ENCODE peak calls at places on chromosomes 13 and 19, in seven cellular contexts. One of them, this sample, is unnamed.

GRCh38 chr13:89066868-89067466 is 1395.8 kb downstream of the SLITRK5 start:
- DNase-seq in PC-3: peak; percentile 68
- DNase-seq in heart right ventricle: no peak
- DNase-seq in endodermal cell: peak; percentile 61
- DNase-seq in body of pancreas: peak; percentile 46
- DNase-seq in transverse colon: peak; percentile 12
- DNase-seq in right lobe of liver: no peak
- DNase-seq in this sample: no peak

GRCh38 chr13:45718063-45718462 is 15.9 kb downstream of the CBY2 start:
- DNase-seq in right lobe of liver: no peak
- DNase-seq in endodermal cell: peak; percentile 59
- DNase-seq in transverse colon: no peak
- DNase-seq in body of pancreas: peak; percentile 5
- DNase-seq in heart right ventricle: no peak
- DNase-seq in PC-3: peak; percentile 41
- DNase-seq in this sample: no peak

GRCh38 chr13:106851251-106851650 is 283.3 kb upstream of the ARGLU1 start:
- DNase-seq in heart right ventricle: no peak
- DNase-seq in right lobe of liver: no peak
- DNase-seq in endodermal cell: no peak
- DNase-seq in transverse colon: no peak
- DNase-seq in PC-3: peak; percentile 57
- DNase-seq in body of pancreas: no peak
- DNase-seq in this sample: no peak

GRCh38 chr13:83184819-83185218 is 697.5 kb downstream of the SLITRK1 start:
- DNase-seq in body of pancreas: no peak
- DNase-seq in PC-3: no peak
- DNase-seq in heart right ventricle: no peak
- DNase-seq in transverse colon: no peak
- DNase-seq in right lobe of liver: no peak
- DNase-seq in endodermal cell: no peak
- DNase-seq in this sample: no peak

GRCh38 chr13:46062190-46062589 is 9.6 kb upstream of the ZC3H13 start:
- DNase-seq in PC-3: peak; percentile 71
- DNase-seq in endodermal cell: no peak
- DNase-seq in transverse colon: no peak
- DNase-seq in right lobe of liver: no peak
- DNase-seq in heart right ventricle: no peak
- DNase-seq in body of pancreas: no peak
- DNase-seq in this sample: no peak

GRCh38 chr19:16825312-16826168 is 3.7 kb upstream of the SIN3B start:
- DNase-seq in right lobe of liver: no peak
- DNase-seq in body of pancreas: peak; percentile 58
- DNase-seq in heart right ventricle: peak; percentile 70
- DNase-seq in endodermal cell: peak; percentile 86
- DNase-seq in PC-3: no peak
- DNase-seq in transverse colon: peak; percentile 39
- DNase-seq in this sample: peak; percentile 70

GRCh38 chr19:35476149-35476548 is 14.1 kb downstream of the KRTDAP start:
- DNase-seq in body of pancreas: no peak
- DNase-seq in heart right ventricle: no peak
- DNase-seq in PC-3: no peak
- DNase-seq in endodermal cell: peak; percentile 83
- DNase-seq in right lobe of liver: no peak
- DNase-seq in transverse colon: no peak
- DNase-seq in this sample: no peak

GRCh38 chr13:114102521-114103288 is 29.7 kb downstream of the RASA3 start:
- DNase-seq in heart right ventricle: no peak
- DNase-seq in transverse colon: peak; percentile 6
- DNase-seq in right lobe of liver: peak; percentile 48
- DNase-seq in endodermal cell: peak; percentile 48
- DNase-seq in PC-3: no peak
- DNase-seq in body of pancreas: no peak
- DNase-seq in this sample: peak; percentile 60

GRCh38 chr19:16436780-16437179 is 35.0 kb downstream of the EPS15L1 start:
- DNase-seq in body of pancreas: no peak
- DNase-seq in right lobe of liver: no peak
- DNase-seq in PC-3: no peak
- DNase-seq in endodermal cell: no peak
- DNase-seq in transverse colon: no peak
- DNase-seq in heart right ventricle: no peak
- DNase-seq in this sample: no peak

GRCh38 chr13:97030705-97031452 is 36.6 kb upstream of the OXGR1 start:
- DNase-seq in endodermal cell: no peak
- DNase-seq in PC-3: peak; percentile 60
- DNase-seq in transverse colon: no peak
- DNase-seq in heart right ventricle: no peak
- DNase-seq in right lobe of liver: no peak
- DNase-seq in body of pancreas: no peak
- DNase-seq in this sample: no peak

GRCh38 chr13:85093808-85094207 is 705.4 kb downstream of the SLITRK6 start:
- DNase-seq in body of pancreas: no peak
- DNase-seq in PC-3: peak; percentile 29
- DNase-seq in transverse colon: no peak
- DNase-seq in right lobe of liver: no peak
- DNase-seq in endodermal cell: peak; percentile 44
- DNase-seq in heart right ventricle: no peak
- DNase-seq in this sample: no peak

GRCh38 chr13:49627831-49628652 is at the start of gene ARL11:
- DNase-seq in endodermal cell: peak; percentile 93
- DNase-seq in right lobe of liver: peak; percentile 78
- DNase-seq in heart right ventricle: peak; percentile 43
- DNase-seq in PC-3: no peak
- DNase-seq in transverse colon: peak; percentile 80
- DNase-seq in body of pancreas: peak; percentile 65
- DNase-seq in this sample: peak; percentile 47

GRCh38 chr19:54449701-54450069 is 686 bp downstream of the LENG8 start:
- DNase-seq in body of pancreas: no peak
- DNase-seq in right lobe of liver: no peak
- DNase-seq in heart right ventricle: no peak
- DNase-seq in endodermal cell: no peak
- DNase-seq in PC-3: no peak
- DNase-seq in transverse colon: no peak
- DNase-seq in this sample: no peak

GRCh38 chr19:19062454-19063182 is 1.2 kb upstream of the SLC25A42 start:
- DNase-seq in endodermal cell: no peak
- DNase-seq in heart right ventricle: no peak
- DNase-seq in transverse colon: no peak
- DNase-seq in right lobe of liver: no peak
- DNase-seq in PC-3: peak; percentile 75
- DNase-seq in body of pancreas: no peak
- DNase-seq in this sample: no peak

GRCh38 chr13:59464926-59465325 is 698.8 kb downstream of the DIAPH3 start:
- DNase-seq in transverse colon: no peak
- DNase-seq in heart right ventricle: no peak
- DNase-seq in PC-3: peak; percentile 3
- DNase-seq in endodermal cell: no peak
- DNase-seq in right lobe of liver: no peak
- DNase-seq in body of pancreas: no peak
- DNase-seq in this sample: no peak

GRCh38 chr19:3387645-3388589 is 21.5 kb downstream of the NFIC start:
- DNase-seq in endodermal cell: no peak
- DNase-seq in transverse colon: peak; percentile 89
- DNase-seq in body of pancreas: peak; percentile 95
- DNase-seq in heart right ventricle: peak; percentile 79
- DNase-seq in PC-3: no peak
- DNase-seq in right lobe of liver: peak; percentile 98
- DNase-seq in this sample: peak; percentile 92

GRCh38 chr13:60229708-60230272 is 66.1 kb upstream of the DIAPH3 start:
- DNase-seq in right lobe of liver: no peak
- DNase-seq in body of pancreas: no peak
- DNase-seq in transverse colon: no peak
- DNase-seq in heart right ventricle: no peak
- DNase-seq in PC-3: no peak
- DNase-seq in endodermal cell: no peak
- DNase-seq in this sample: no peak

GRCh38 chr13:51002736-51003135 is 93.1 kb downstream of the RNASEH2B start:
- DNase-seq in PC-3: no peak
- DNase-seq in body of pancreas: no peak
- DNase-seq in transverse colon: no peak
- DNase-seq in endodermal cell: no peak
- DNase-seq in right lobe of liver: no peak
- DNase-seq in heart right ventricle: no peak
- DNase-seq in this sample: no peak

GRCh38 chr19:14722127-14722526 is 32.3 kb downstream of the ZNF333 start:
- DNase-seq in endodermal cell: peak; percentile 9
- DNase-seq in right lobe of liver: no peak
- DNase-seq in PC-3: no peak
- DNase-seq in transverse colon: no peak
- DNase-seq in body of pancreas: no peak
- DNase-seq in heart right ventricle: no peak
- DNase-seq in this sample: no peak

GRCh38 chr19:14715841-14716240 is 26.0 kb downstream of the ZNF333 start:
- DNase-seq in transverse colon: no peak
- DNase-seq in heart right ventricle: no peak
- DNase-seq in PC-3: no peak
- DNase-seq in right lobe of liver: no peak
- DNase-seq in endodermal cell: peak; percentile 16
- DNase-seq in body of pancreas: no peak
- DNase-seq in this sample: no peak

GRCh38 chr19:14719162-14719561 is 29.3 kb downstream of the ZNF333 start:
- DNase-seq in transverse colon: no peak
- DNase-seq in PC-3: no peak
- DNase-seq in heart right ventricle: no peak
- DNase-seq in endodermal cell: no peak
- DNase-seq in right lobe of liver: no peak
- DNase-seq in body of pancreas: no peak
- DNase-seq in this sample: no peak

GRCh38 chr19:14718522-14719113 is 28.8 kb downstream of the ZNF333 start:
- DNase-seq in transverse colon: no peak
- DNase-seq in PC-3: no peak
- DNase-seq in heart right ventricle: no peak
- DNase-seq in right lobe of liver: no peak
- DNase-seq in endodermal cell: peak; percentile 23
- DNase-seq in body of pancreas: no peak
- DNase-seq in this sample: no peak
- H3K36me3 ChIP-seq in transverse colon: peaks cover 71% of the 10 kb centered on the region
- H3K36me3 ChIP-seq in PC-3: peaks cover 39% of the 10 kb centered on the region
- H3K36me3 ChIP-seq in heart right ventricle: peaks cover 32% of the 10 kb centered on the region
- H3K36me3 ChIP-seq in right lobe of liver: no peaks in the 10 kb centered on the region
- H3K36me3 ChIP-seq in endodermal cell: peaks cover 47% of the 10 kb centered on the region
- H3K36me3 ChIP-seq in body of pancreas: peaks cover 41% of the 10 kb centered on the region
- H3K36me3 ChIP-seq in this sample: peaks cover 78% of the 10 kb centered on the region

GRCh38 chr13:79314652-79315051 is 91.4 kb downstream of the RBM26 start:
- DNase-seq in PC-3: no peak
- DNase-seq in heart right ventricle: no peak
- DNase-seq in body of pancreas: no peak
- DNase-seq in transverse colon: no peak
- DNase-seq in right lobe of liver: no peak
- DNase-seq in endodermal cell: no peak
- DNase-seq in this sample: no peak

GRCh38 chr13:79318664-79319063 is 87.4 kb downstream of the RBM26 start:
- DNase-seq in endodermal cell: no peak
- DNase-seq in PC-3: no peak
- DNase-seq in body of pancreas: no peak
- DNase-seq in right lobe of liver: no peak
- DNase-seq in heart right ventricle: no peak
- DNase-seq in transverse colon: no peak
- DNase-seq in this sample: no peak

GRCh38 chr13:79317856-79318255 is 88.2 kb downstream of the RBM26 start:
- DNase-seq in endodermal cell: no peak
- DNase-seq in heart right ventricle: no peak
- DNase-seq in body of pancreas: no peak
- DNase-seq in right lobe of liver: no peak
- DNase-seq in transverse colon: no peak
- DNase-seq in PC-3: no peak
- DNase-seq in this sample: no peak

GRCh38 chr13:79320433-79320832 is 85.6 kb downstream of the RBM26 start:
- DNase-seq in PC-3: no peak
- DNase-seq in heart right ventricle: no peak
- DNase-seq in endodermal cell: no peak
- DNase-seq in right lobe of liver: no peak
- DNase-seq in transverse colon: no peak
- DNase-seq in body of pancreas: no peak
- DNase-seq in this sample: no peak
- H3K36me3 ChIP-seq in PC-3: peaks cover 4% of the 10 kb centered on the region
- H3K36me3 ChIP-seq in heart right ventricle: no peaks in the 10 kb centered on the region
- H3K36me3 ChIP-seq in endodermal cell: peaks cover 61% of the 10 kb centered on the region
- H3K36me3 ChIP-seq in right lobe of liver: no peaks in the 10 kb centered on the region
- H3K36me3 ChIP-seq in transverse colon: peaks cover 33% of the 10 kb centered on the region
- H3K36me3 ChIP-seq in body of pancreas: no peaks in the 10 kb centered on the region
- H3K36me3 ChIP-seq in this sample: peaks cover 51% of the 10 kb centered on the region

DNA sequence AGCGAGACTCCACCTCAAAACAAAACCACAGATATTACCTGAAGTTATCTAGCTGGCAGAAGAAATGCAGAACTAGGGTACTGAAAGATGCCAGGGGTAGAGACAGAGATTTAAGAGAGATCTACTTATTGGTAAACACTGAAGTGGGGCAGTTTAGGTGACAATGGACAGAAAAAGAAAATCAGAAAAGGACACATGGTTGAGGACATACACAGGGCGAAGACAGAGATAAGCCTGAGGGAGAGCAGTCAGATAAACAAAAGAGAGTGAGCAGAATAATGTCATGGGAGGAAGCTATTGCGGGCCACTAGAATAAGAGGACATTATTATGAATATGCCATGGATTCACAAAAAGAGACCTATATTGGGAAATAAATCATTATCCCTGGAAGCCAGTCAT is 3.3 kb downstream of the NEK5 start:
- DNase-seq in transverse colon: no peak
- DNase-seq in endodermal cell: no peak
- DNase-seq in heart right ventricle: no peak
- DNase-seq in right lobe of liver: no peak
- DNase-seq in PC-3: no peak
- DNase-seq in body of pancreas: no peak
- DNase-seq in this sample: no peak
- H3K36me3 ChIP-seq in transverse colon: no peaks in the 10 kb centered on the region
- H3K36me3 ChIP-seq in endodermal cell: peaks cover 2% of the 10 kb centered on the region
- H3K36me3 ChIP-seq in heart right ventricle: no peaks in the 10 kb centered on the region
- H3K36me3 ChIP-seq in right lobe of liver: no peaks in the 10 kb centered on the region
- H3K36me3 ChIP-seq in PC-3: no peaks in the 10 kb centered on the region
- H3K36me3 ChIP-seq in body of pancreas: no peaks in the 10 kb centered on the region
- H3K36me3 ChIP-seq in this sample: no peaks in the 10 kb centered on the region

GRCh38 chr19:44866672-44867071 is 20.6 kb downstream of the NECTIN2 start:
- DNase-seq in heart right ventricle: no peak
- DNase-seq in endodermal cell: no peak
- DNase-seq in right lobe of liver: no peak
- DNase-seq in transverse colon: no peak
- DNase-seq in PC-3: no peak
- DNase-seq in body of pancreas: no peak
- DNase-seq in this sample: no peak
- H3K36me3 ChIP-seq in heart right ventricle: no peaks in the 10 kb centered on the region
- H3K36me3 ChIP-seq in endodermal cell: peaks cover 81% of the 10 kb centered on the region
- H3K36me3 ChIP-seq in right lobe of liver: peaks cover 9% of the 10 kb centered on the region
- H3K36me3 ChIP-seq in transverse colon: peaks cover 11% of the 10 kb centered on the region
- H3K36me3 ChIP-seq in PC-3: no peaks in the 10 kb centered on the region
- H3K36me3 ChIP-seq in body of pancreas: peaks cover 2% of the 10 kb centered on the region
- H3K36me3 ChIP-seq in this sample: peaks cover 8% of the 10 kb centered on the region